ENCODE peak calls at places on chromosomes 16 and 17, in ten cellular contexts. Y, S, H, X, K, G, O, Q, U and N are unnamed samples.

GRCh38 chr16:57194512-57194911 is 8.4 kb downstream of the RSPRY1 start:
- DNase-seq in Y (no peak), O (peak; percentile 12), X (peak; percentile 87), Q (no peak), H (no peak), U (peak; percentile 91), K (no peak), S (peak; percentile 82), G (no peak), N (no peak)

GRCh38 chr17:77687417-77687816 is 271.1 kb upstream of the TNRC6C start:
- DNase-seq in K (no peak), O (no peak), Y (no peak), G (no peak), Q (no peak), H (no peak), U (no peak), X (no peak), S (no peak), N (no peak)

GRCh38 chr17:60565233-60565632 is 34.8 kb upstream of the PPM1D start:
- DNase-seq in Y (no peak), K (no peak), H (no peak), G (no peak), U (no peak), Q (no peak), O (no peak), X (no peak), S (no peak), N (no peak)

GRCh38 chr17:63434951-63435571 is 11.0 kb downstream of the CYB561 start:
- DNase-seq in Q (no peak), K (no peak), O (no peak), S (no peak), G (no peak), H (no peak), X (no peak), U (peak; percentile 41), Y (no peak), N (peak; percentile 54)

GRCh38 chr16:10745856-10746255 is 2.2 kb downstream of the NUBP1 start:
- DNase-seq in S (no peak), X (no peak), U (peak; percentile 42), K (no peak), H (no peak), Y (no peak), Q (no peak), O (no peak), G (no peak), N (no peak)

GRCh38 chr17:57665128-57665527 is 80.0 kb downstream of the CCDC182 start:
- DNase-seq in O (peak; percentile 71), S (no peak), U (no peak), K (no peak), Y (no peak), X (no peak), Q (no peak), G (no peak), H (peak; percentile 42), N (no peak)

GRCh38 chr17:66952031-66952524 is 12.4 kb upstream of the CACNG4 start:
- DNase-seq in O (no peak), G (no peak), X (peak; percentile 70), K (no peak), U (peak; percentile 87), Y (no peak), S (peak; percentile 64), H (no peak), Q (no peak), N (no peak)

GRCh38 chr16:23071202-23072083 is 77.8 kb downstream of the USP31 start:
- DNase-seq in H (no peak), G (no peak), U (peak; percentile 41), X (peak; percentile 14), K (no peak), O (no peak), Y (no peak), S (peak; percentile 50), Q (no peak), N (no peak)

GRCh38 chr16:67548265-67549126 is 13.8 kb upstream of the CTCF start:
- DNase-seq in Q (no peak), K (no peak), O (no peak), Y (no peak), X (no peak), G (no peak), S (peak; percentile 8), H (no peak), U (no peak), N (no peak)

GRCh38 chr17:59786536-59787319 is 79.3 kb downstream of the VMP1 start:
- DNase-seq in O (no peak), G (peak; percentile 66), Y (no peak), U (peak; percentile 100), H (no peak), S (peak; percentile 86), X (peak; percentile 100), Q (peak; percentile 34), K (no peak), N (no peak)